ENCODE peak calls at places on chromosomes 1 and 21, in six cellular contexts. E is renal cortical epithelial cell; W is stimulated activated CD8-positive, alpha-beta memory T cell treated with anti-CD3 and anti-CD28 coated beads, Interleukin-12 subunit alpha, Interleukin-12 subunit beta, amount 100 ng/mL, for 1 hour; J is GM04503; K is fibroblast of the conjunctiva; Q is hypothalamus. U is an unnamed sample.

GRCh38 chr1:98677288-98677687 is 15.8 kb downstream of the SNX7 start:
- DNase-seq in E (no peak), W (no peak), J (peak), K (peak), Q (no peak), U (no peak)

GRCh38 chr1:41810446-41810845 is 108.3 kb downstream of the HIVEP3 start:
- DNase-seq in E (peak), W (peak), J (no peak), K (no peak), Q (no peak), U (no peak)

GRCh38 chr1:109980324-109981127 is 4.0 kb upstream of the AHCYL1 start:
- DNase-seq in E (no peak), W (no peak), J (no peak), K (no peak), Q (no peak), U (no peak)

GRCh38 chr1:9281907-9282306 is 10.8 kb upstream of the SPSB1 start:
- DNase-seq in E (no peak), W (no peak), J (no peak), K (no peak), Q (no peak), U (no peak)

GRCh38 chr1:205430631-205431305 is 8.9 kb upstream of the LEMD1 start:
- DNase-seq in E (no peak), W (peak), J (no peak), K (no peak), Q (peak), U (no peak)

GRCh38 chr21:45623436-45623835 is 20.1 kb upstream of the PCBP3 start:
- DNase-seq in E (no peak), W (no peak), J (no peak), K (no peak), Q (no peak), U (no peak)

GRCh38 chr21:34818663-34819158 is 149.9 kb downstream of the CLIC6 start:
- DNase-seq in E (no peak), W (no peak), J (no peak), K (no peak), Q (no peak), U (no peak)

GRCh38 chr21:17270234-17270633 is 242.6 kb upstream of the CXADR start:
- DNase-seq in E (peak), W (no peak), J (peak), K (peak), Q (peak), U (no peak)

GRCh38 chr1:36513676-36514473 is 31.2 kb upstream of the CSF3R start:
- DNase-seq in E (no peak), W (no peak), J (no peak), K (no peak), Q (no peak), U (no peak)

GRCh38 chr1:229148041-229148671 is 122.8 kb upstream of the RAB4A start:
- DNase-seq in E (no peak), W (no peak), J (no peak), K (no peak), Q (no peak), U (no peak)

GRCh38 chr1:8197493-8198282 is 120.2 kb upstream of the SLC45A1 start:
- DNase-seq in E (peak), W (no peak), J (peak), K (peak), Q (no peak), U (no peak)

GRCh38 chr1:164842891-164843290 is 283.9 kb downstream of the PBX1 start:
- DNase-seq in E (no peak), W (no peak), J (no peak), K (no peak), Q (no peak), U (no peak)